ENCODE peak calls at places on chromosomes 13 and 19, in ten cellular contexts. F, Z, M, E, Q, B, I, O, S and T are unnamed samples.

GRCh38 chr19:53883231-53883661 is 1.2 kb downstream of the PRKCG start:
- DNase-seq in F (no peak), Z (no peak), M (no peak), E (no peak), Q (peak; percentile 56), B (no peak), I (no peak), O (no peak), S (no peak), T (no peak)

GRCh38 chr13:37288057-37288720 is 182.7 kb upstream of the CSNK1A1L start:
- DNase-seq in F (peak; percentile 76), Z (no peak), M (no peak), E (no peak), Q (no peak), B (no peak), I (no peak), O (no peak), S (no peak), T (no peak)

GRCh38 chr19:52248256-52248655 is 21.1 kb upstream of the ZNF766 start:
- DNase-seq in F (peak; percentile 51), Z (peak; percentile 23), M (peak; percentile 36), E (peak; percentile 41), Q (peak; percentile 35), B (peak; percentile 12), I (no peak), O (peak; percentile 82), S (no peak), T (no peak)

GRCh38 chr19:13983213-13983889 is 22.8 kb downstream of the RFX1 start:
- DNase-seq in F (no peak), Z (no peak), M (no peak), E (no peak), Q (no peak), B (no peak), I (no peak), O (no peak), S (no peak), T (no peak)

GRCh38 chr19:52464798-52465470 is 11.6 kb downstream of the ZNF578 start:
- DNase-seq in F (no peak), Z (no peak), M (no peak), E (no peak), Q (no peak), B (no peak), I (no peak), O (no peak), S (no peak), T (no peak)

GRCh38 chr19:32877323-32877912 is 7.9 kb upstream of the SLC7A9 start:
- DNase-seq in F (no peak), Z (no peak), M (no peak), E (no peak), Q (no peak), B (no peak), I (no peak), O (no peak), S (no peak), T (no peak)

GRCh38 chr19:1261863-1262686 is 7.1 kb upstream of the CIRBP start:
- DNase-seq in F (no peak), Z (no peak), M (no peak), E (no peak), Q (no peak), B (no peak), I (no peak), O (peak; percentile 60), S (no peak), T (no peak)

GRCh38 chr13:64274481-64275217 is 2859.0 kb upstream of the PCDH20 start:
- DNase-seq in F (peak; percentile 56), Z (no peak), M (no peak), E (no peak), Q (no peak), B (no peak), I (no peak), O (no peak), S (no peak), T (no peak)

GRCh38 chr13:42181381-42181953 is 90.5 kb upstream of the AKAP11 start:
- DNase-seq in F (no peak), Z (no peak), M (no peak), E (no peak), Q (no peak), B (no peak), I (no peak), O (no peak), S (no peak), T (no peak)

GRCh38 chr13:88602786-88603777 is 931.9 kb downstream of the SLITRK5 start:
- DNase-seq in F (no peak), Z (no peak), M (no peak), E (no peak), Q (no peak), B (no peak), I (no peak), O (no peak), S (no peak), T (no peak)

GRCh38 chr19:31253816-31254551 is 95.3 kb downstream of the TSHZ3 start:
- DNase-seq in F (peak; percentile 31), Z (peak; percentile 26), M (no peak), E (no peak), Q (no peak), B (no peak), I (no peak), O (no peak), S (no peak), T (no peak)

GRCh38 chr19:35031072-35031881 is 1.0 kb downstream of the SCN1B start:
- DNase-seq in F (peak; percentile 21), Z (peak; percentile 66), M (no peak), E (no peak), Q (no peak), B (no peak), I (no peak), O (no peak), S (peak; percentile 21), T (peak; percentile 81)

GRCh38 chr19:5472303-5472702 is 17.1 kb downstream of the ZNRF4 start:
- DNase-seq in F (no peak), Z (no peak), M (no peak), E (no peak), Q (no peak), B (no peak), I (no peak), O (no peak), S (no peak), T (no peak)

GRCh38 chr19:46391296-46392251 is 21.8 kb downstream of the CCDC8 start:
- DNase-seq in F (no peak), Z (no peak), M (no peak), E (no peak), Q (no peak), B (no peak), I (no peak), O (no peak), S (no peak), T (no peak)

GRCh38 chr13:53749306-53749705 is 720.7 kb downstream of the OLFM4 start:
- DNase-seq in F (no peak), Z (no peak), M (no peak), E (no peak), Q (no peak), B (no peak), I (no peak), O (no peak), S (no peak), T (no peak)

GRCh38 chr13:24875566-24875965 is 111.6 kb downstream of the RNF17 start:
- DNase-seq in F (no peak), Z (no peak), M (no peak), E (no peak), Q (no peak), B (no peak), I (no peak), O (no peak), S (no peak), T (no peak)

GRCh38 chr13:40101708-40102359 is 446.4 kb downstream of the COG6 start:
- DNase-seq in F (no peak), Z (no peak), M (no peak), E (peak; percentile 23), Q (peak; percentile 8), B (peak; percentile 19), I (peak; percentile 45), O (peak; percentile 68), S (no peak), T (no peak)

GRCh38 chr13:60562081-60562764 is 165.2 kb downstream of the TDRD3 start:
- DNase-seq in F (peak; percentile 27), Z (no peak), M (no peak), E (no peak), Q (no peak), B (no peak), I (no peak), O (no peak), S (no peak), T (no peak)